ENCODE peak calls at places on chromosomes 13 and 19, in six cellular contexts. I is small intestine, C is germinal center, U is GM23248, D is SW480, X is immature natural killer cell. T is an unnamed sample.

GRCh38 chr13:97630725-97631124 is 196.8 kb downstream of the RAP2A start:
- DNase-seq in I (no peak), C (no peak), U (no peak), D (no peak), X (no peak), T (no peak)

GRCh38 chr19:57263244-57263643 is 17.0 kb upstream of the ZNF460 start:
- DNase-seq in I (no peak), C (no peak), U (no peak), D (no peak), X (no peak), T (no peak)

GRCh38 chr19:45881082-45881908 is 4.6 kb downstream of the IRF2BP1 start:
- DNase-seq in I (peak), C (no peak), U (no peak), D (no peak), X (no peak), T (peak)

GRCh38 chr19:3671680-3672574 is 28.3 kb downstream of the PIP5K1C start:
- DNase-seq in I (no peak), C (no peak), U (no peak), D (no peak), X (peak), T (no peak)

GRCh38 chr19:49130325-49130724 is 11.0 kb downstream of the PPFIA3 start:
- DNase-seq in I (no peak), C (no peak), U (no peak), D (no peak), X (no peak), T (no peak)

GRCh38 chr13:43792456-43792855 is 5.7 kb upstream of the ENOX1 start:
- DNase-seq in I (no peak), C (no peak), U (peak), D (no peak), X (no peak), T (no peak)

GRCh38 chr13:108895220-108895704 is 265.9 kb downstream of the MYO16 start:
- DNase-seq in I (peak), C (no peak), U (peak), D (peak), X (no peak), T (no peak)

GRCh38 chr19:49085868-49086232 is 599 bp downstream of the SNRNP70 start:
- DNase-seq in I (no peak), C (no peak), U (peak), D (no peak), X (no peak), T (no peak)

GRCh38 chr13:46519177-46519576 is 33.8 kb upstream of the LRCH1 start:
- DNase-seq in I (no peak), C (no peak), U (no peak), D (no peak), X (no peak), T (no peak)

GRCh38 chr13:71979616-71980015 is 112.6 kb upstream of the DACH1 start:
- DNase-seq in I (peak), C (no peak), U (no peak), D (peak), X (no peak), T (no peak)

GRCh38 chr13:27171244-27171829 is at the start of gene USP12:
- DNase-seq in I (no peak), C (peak), U (no peak), D (peak), X (no peak), T (no peak)

GRCh38 chr13:49063526-49063925 is 87.8 kb downstream of the FNDC3A start:
- DNase-seq in I (no peak), C (no peak), U (peak), D (no peak), X (no peak), T (no peak)

GRCh38 chr19:47210689-47211316 is 20.2 kb downstream of the BBC3 start:
- DNase-seq in I (peak), C (peak), U (peak), D (peak), X (peak), T (peak)

GRCh38 chr19:29934781-29935180 is 7.3 kb upstream of the URI1 start:
- DNase-seq in I (no peak), C (no peak), U (no peak), D (no peak), X (no peak), T (no peak)

GRCh38 chr19:5434970-5435641 is 20.1 kb upstream of the ZNRF4 start:
- DNase-seq in I (no peak), C (no peak), U (peak), D (peak), X (no peak), T (no peak)